ENCODE peak calls at places on chromosomes 12 and 14, in nine cellular contexts. P is neural crest cell, Q is cardiac muscle cell, T is AG04450, Z is A549, F is AG09309, W is BE2C, N is colonic mucosa, L is right atrium auricular region. U is an unnamed sample.

GRCh38 chr12:104651812-104652211 is 195.1 kb downstream of the CHST11 start:
- DNase-seq in P (no peak), Q (no peak), T (no peak), Z (no peak), F (no peak), W (no peak), N (no peak), L (no peak), U (no peak)

GRCh38 chr12:112887542-112887941 is 19.2 kb upstream of the OAS1 start:
- DNase-seq in P (no peak), Q (no peak), T (no peak), Z (no peak), F (no peak), W (no peak), N (no peak), L (no peak), U (no peak)

GRCh38 chr14:60514378-60515243 is 5.7 kb downstream of the SIX6 start:
- DNase-seq in P (peak; percentile 85), Q (peak; percentile 57), T (no peak), Z (peak; percentile 17), F (no peak), W (peak; percentile 64), N (no peak), L (no peak), U (no peak)

GRCh38 chr12:4112734-4113396 is 160.7 kb upstream of the CCND2 start:
- DNase-seq in P (no peak), Q (no peak), T (no peak), Z (no peak), F (no peak), W (no peak), N (peak; percentile 10), L (peak; percentile 23), U (no peak)

GRCh38 chr12:120007272-120007671 is 18.2 kb downstream of the BICDL1 start:
- DNase-seq in P (no peak), Q (no peak), T (no peak), Z (no peak), F (no peak), W (no peak), N (no peak), L (no peak), U (peak; percentile 25)

GRCh38 chr14:65214741-65215140 is 112.4 kb upstream of the MAX start:
- DNase-seq in P (no peak), Q (peak; percentile 78), T (no peak), Z (no peak), F (no peak), W (no peak), N (peak; percentile 68), L (no peak), U (no peak)

GRCh38 chr14:100738704-100739131 is 12.0 kb downstream of the DLK1 start:
- DNase-seq in P (no peak), Q (no peak), T (no peak), Z (no peak), F (no peak), W (no peak), N (no peak), L (no peak), U (peak; percentile 3)

GRCh38 chr12:102465762-102466560 is 14.4 kb downstream of the IGF1 start:
- DNase-seq in P (no peak), Q (no peak), T (no peak), Z (no peak), F (no peak), W (no peak), N (no peak), L (no peak), U (no peak)

GRCh38 chr12:116615141-116615861 is 56.1 kb downstream of the MAP1LC3B2 start:
- DNase-seq in P (no peak), Q (no peak), T (no peak), Z (no peak), F (no peak), W (no peak), N (no peak), L (no peak), U (no peak)

GRCh38 chr14:104461676-104462443 is 117.7 kb upstream of the C14orf180 start:
- DNase-seq in P (peak; percentile 32), Q (peak; percentile 42), T (no peak), Z (no peak), F (no peak), W (no peak), N (peak; percentile 8), L (peak; percentile 30), U (no peak)

GRCh38 chr14:44928793-44929192 is 33.0 kb downstream of the KLHL28 start:
- DNase-seq in P (no peak), Q (no peak), T (no peak), Z (no peak), F (no peak), W (no peak), N (no peak), L (no peak), U (no peak)

GRCh38 chr14:39731912-39732311 is 299.7 kb upstream of the FBXO33 start:
- DNase-seq in P (no peak), Q (no peak), T (no peak), Z (no peak), F (no peak), W (peak; percentile 33), N (no peak), L (no peak), U (no peak)
- TF ChIP-seq CTCF in P (peak; percentile 30), Q (no peak), T (no peak), Z (no peak), F (no peak), W (peak; percentile 53), N (no peak), L (no peak), U (no peak)

DNA sequence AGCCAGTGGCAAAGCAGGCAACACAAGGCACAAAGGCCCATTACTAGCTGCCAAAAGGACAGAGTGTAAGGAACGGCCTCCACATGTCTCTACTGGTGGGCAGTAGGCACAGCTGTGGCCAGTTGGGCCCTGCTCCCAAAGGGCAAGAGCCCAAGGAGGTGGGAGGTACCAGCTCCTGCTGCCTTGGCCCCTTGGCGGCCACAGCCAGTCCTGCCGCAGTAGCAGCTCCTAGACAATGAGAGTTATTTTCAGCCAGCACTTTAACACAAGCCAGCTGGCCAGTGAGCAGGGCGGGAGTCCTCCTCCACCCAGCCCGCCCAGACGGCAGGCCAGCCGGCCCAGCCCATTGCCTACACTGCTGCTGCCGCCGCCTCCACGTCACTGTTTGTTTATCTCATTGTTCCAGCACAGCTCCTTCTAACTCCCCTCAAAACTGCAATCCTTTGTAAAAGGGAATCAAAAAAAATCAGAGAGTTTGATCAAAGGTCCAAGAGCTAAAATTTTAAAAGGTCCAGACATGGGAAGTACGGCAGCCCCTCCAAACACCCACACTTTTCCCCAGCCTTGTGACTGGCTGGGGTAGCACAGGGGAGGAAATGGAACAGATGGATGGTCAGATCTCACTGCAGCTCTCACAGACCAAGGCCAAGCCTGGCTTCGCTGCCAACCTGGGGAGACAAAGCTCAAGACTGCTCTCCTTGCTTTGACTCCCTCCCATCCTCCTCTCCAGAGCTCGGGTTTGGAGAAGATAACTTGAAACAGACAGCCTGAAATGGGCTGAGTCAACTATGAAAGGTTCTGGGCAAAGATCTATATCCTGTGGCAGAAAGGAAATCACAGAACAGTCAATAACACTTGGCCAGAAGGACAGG is 33.5 kb downstream of the FMNL3 start:
- DNase-seq in P (peak; percentile 64), Q (peak; percentile 89), T (peak; percentile 88), Z (no peak), F (peak; percentile 76), W (peak; percentile 87), N (peak; percentile 85), L (peak; percentile 95), U (no peak)
- TF ChIP-seq CTCF in P (no peak), Q (peak; percentile 23), T (peak; percentile 46), Z (no peak), F (peak; percentile 40), W (peak; percentile 23), N (peak; percentile 25), L (peak; percentile 46), U (no peak)

GRCh38 chr14:96055065-96055752 is 16.0 kb downstream of the C14orf132 start:
- DNase-seq in P (no peak), Q (no peak), T (no peak), Z (no peak), F (no peak), W (peak; percentile 21), N (no peak), L (no peak), U (no peak)

GRCh38 chr14:96055753-96056508 is 16.8 kb downstream of the C14orf132 start:
- DNase-seq in P (no peak), Q (no peak), T (no peak), Z (no peak), F (no peak), W (no peak), N (no peak), L (no peak), U (no peak)

GRCh38 chr14:96057738-96058137 is 18.6 kb downstream of the C14orf132 start:
- DNase-seq in P (no peak), Q (no peak), T (no peak), Z (no peak), F (no peak), W (no peak), N (no peak), L (no peak), U (no peak)

GRCh38 chr14:96058606-96059200 is 19.5 kb downstream of the C14orf132 start:
- DNase-seq in P (no peak), Q (no peak), T (no peak), Z (no peak), F (no peak), W (no peak), N (no peak), L (no peak), U (no peak)

GRCh38 chr14:96056509-96057422 is 17.6 kb downstream of the C14orf132 start:
- DNase-seq in P (no peak), Q (no peak), T (no peak), Z (no peak), F (no peak), W (no peak), N (no peak), L (no peak), U (no peak)
- TF ChIP-seq CTCF in P (no peak), Q (no peak), T (no peak), Z (peak; percentile 50), F (no peak), W (peak; percentile 54), N (no peak), L (no peak), U (no peak)

GRCh38 chr12:7972734-7973488 is 36.9 kb upstream of the SLC2A3 start:
- DNase-seq in P (no peak), Q (no peak), T (no peak), Z (no peak), F (no peak), W (no peak), N (no peak), L (no peak), U (no peak)

GRCh38 chr12:7966558-7966957 is 30.6 kb upstream of the SLC2A3 start:
- DNase-seq in P (no peak), Q (no peak), T (no peak), Z (no peak), F (no peak), W (no peak), N (no peak), L (no peak), U (no peak)

DNA sequence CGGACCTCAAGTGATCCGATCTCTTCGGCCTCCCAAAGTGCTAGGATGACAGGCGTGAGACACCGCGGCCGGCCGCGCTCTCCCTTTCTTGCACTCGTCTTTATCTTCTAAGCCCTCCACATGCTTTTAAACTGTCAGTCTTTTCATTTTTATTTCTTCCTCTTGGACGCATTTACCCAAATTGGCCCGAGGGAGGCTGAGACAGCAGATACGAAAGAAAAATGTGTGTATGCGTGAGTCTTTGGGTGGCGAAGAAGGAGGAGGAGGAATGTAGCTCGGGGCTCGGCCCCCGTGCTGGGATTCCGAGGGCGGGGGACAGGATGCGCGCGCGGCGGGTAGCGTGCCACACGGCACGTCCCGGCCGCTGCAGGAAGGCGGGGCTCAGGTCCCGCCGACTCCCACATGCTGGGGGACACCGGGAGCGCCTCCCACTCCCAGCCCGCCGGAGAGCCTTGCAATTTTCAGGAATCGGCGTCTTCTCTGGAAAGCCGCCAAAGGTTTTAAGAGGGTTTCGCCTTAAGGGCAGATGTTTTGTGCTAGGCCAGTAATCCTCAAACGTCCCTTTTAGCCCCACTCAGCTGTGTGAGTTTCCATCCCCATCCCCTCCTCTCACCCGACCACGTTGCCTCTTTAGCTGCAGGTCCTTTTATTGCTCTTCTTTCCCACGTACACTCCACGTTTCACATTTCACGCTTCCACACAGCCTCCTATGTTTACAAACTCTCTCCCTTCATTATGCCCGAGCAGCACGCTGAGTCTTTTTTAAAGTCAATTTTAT is 34.7 kb upstream of the SLC2A3 start:
- DNase-seq in P (peak; percentile 71), Q (peak; percentile 96), T (peak; percentile 68), Z (peak; percentile 87), F (peak; percentile 96), W (peak; percentile 83), N (peak; percentile 76), L (peak; percentile 89), U (peak; percentile 69)
- TF ChIP-seq CTCF in P (peak; percentile 50), Q (no peak), T (no peak), Z (no peak), F (no peak), W (no peak), N (no peak), L (peak; percentile 18), U (no peak)

U was measured in natural killer cell.